ENCODE peak calls at places on chromosomes 1 and 21, in nine cellular contexts. S, A, R, W, N, J, P, F and Y are unnamed samples.

GRCh38 chr1:179121159-179121938 is 39.5 kb downstream of the TOR3A start:
- DNase-seq in J (no peak), A (no peak), S (no peak), W (peak), N (peak), R (no peak), P (no peak), F (peak), Y (no peak)

GRCh38 chr1:172746091-172746949 is 87.4 kb downstream of the FASLG start:
- DNase-seq in P (no peak), A (no peak), W (peak), F (peak), J (no peak), S (no peak), R (peak), N (peak), Y (peak)

GRCh38 chr1:39659538-39659937 is 12.4 kb downstream of the NT5C1A start:
- DNase-seq in A (no peak), S (no peak), F (no peak), W (no peak), J (no peak), N (no peak), P (no peak), R (no peak), Y (no peak)

GRCh38 chr1:205313681-205314308 is 7.8 kb downstream of the NUAK2 start:
- DNase-seq in S (no peak), J (peak), R (no peak), W (peak), P (peak), F (peak), N (peak), A (no peak), Y (no peak)

GRCh38 chr1:74205236-74205635 is 7.2 kb downstream of the FPGT start:
- DNase-seq in W (no peak), J (no peak), S (no peak), P (no peak), R (no peak), F (no peak), N (peak), A (no peak), Y (no peak)

GRCh38 chr1:109253803-109254620 is 4.7 kb downstream of the CELSR2 start:
- DNase-seq in P (peak), W (no peak), R (peak), F (no peak), N (no peak), S (no peak), J (peak), A (no peak), Y (no peak)

GRCh38 chr1:53286950-53287349 is 40.9 kb downstream of the LRP8 start:
- DNase-seq in A (no peak), R (no peak), F (no peak), W (no peak), P (no peak), N (no peak), S (no peak), J (no peak), Y (no peak)

GRCh38 chr1:52179073-52179472 is 37.2 kb downstream of the ZFYVE9 start:
- DNase-seq in F (no peak), W (no peak), P (no peak), R (no peak), N (no peak), J (no peak), A (no peak), S (no peak), Y (no peak)

GRCh38 chr1:9826616-9827015 is 2.9 kb upstream of the CLSTN1 start:
- DNase-seq in S (no peak), F (no peak), R (no peak), A (no peak), J (no peak), N (no peak), P (no peak), W (no peak), Y (no peak)

DNA sequence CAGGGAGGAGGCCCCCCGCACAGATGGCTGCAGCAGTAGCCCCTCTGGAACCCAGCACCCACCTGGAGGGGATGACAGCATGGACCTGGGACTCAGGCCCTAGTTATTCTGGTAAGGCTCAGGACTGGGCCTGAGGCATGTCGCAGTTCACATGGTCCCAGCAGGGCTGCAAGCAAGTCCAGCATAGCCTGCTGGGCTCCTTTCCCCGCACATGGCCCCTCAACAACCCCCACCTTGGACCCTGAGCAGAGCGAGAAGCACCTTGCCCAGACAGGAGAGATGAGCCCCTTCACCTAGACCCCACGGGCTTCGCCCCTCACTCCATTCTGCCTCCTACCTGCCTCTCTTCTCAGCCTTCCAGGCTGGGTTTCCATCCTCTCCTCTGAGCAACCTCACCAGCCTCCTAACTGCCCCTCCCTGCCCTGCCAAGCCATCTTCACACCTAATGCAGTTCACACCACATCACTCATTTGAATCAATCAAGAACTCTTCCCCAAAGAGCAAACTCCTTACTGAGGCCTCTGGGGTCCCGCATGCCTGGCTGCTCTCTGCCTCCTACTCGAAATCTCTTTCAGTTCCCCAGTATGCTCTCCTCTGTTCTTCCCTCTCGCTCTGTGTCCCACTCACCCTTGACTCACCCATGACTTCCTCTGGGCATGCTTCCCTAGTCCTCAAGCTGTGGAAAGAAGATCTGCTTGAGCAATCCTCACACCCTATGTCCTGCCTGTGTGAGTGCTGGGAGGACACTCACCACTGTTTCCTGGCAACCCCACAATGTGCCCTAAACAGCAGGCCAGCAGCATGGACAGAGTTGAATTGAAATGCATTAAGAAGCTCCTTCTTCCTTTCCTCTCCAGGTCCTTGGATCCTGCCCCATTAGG is 9.4 kb upstream of the THEMIS2 start:
- DNase-seq in J (no peak), S (no peak), P (peak), W (peak), A (no peak), F (peak), N (peak), R (no peak), Y (peak)
- TF ChIP-seq POLR2A in J (no peak), S (no peak), P (no peak), W (no peak), A (peak), F (no peak), N (peak), R (no peak), Y (no peak)

GRCh38 chr1:201019321-201019977 is 4.1 kb downstream of the KIF21B start:
- DNase-seq in S (no peak), R (peak), A (peak), W (peak), P (peak), J (no peak), F (peak), N (no peak), Y (peak)
- TF ChIP-seq POLR2A in S (no peak), R (peak), A (peak), W (no peak), P (no peak), J (no peak), F (no peak), N (no peak), Y (no peak)

DNA sequence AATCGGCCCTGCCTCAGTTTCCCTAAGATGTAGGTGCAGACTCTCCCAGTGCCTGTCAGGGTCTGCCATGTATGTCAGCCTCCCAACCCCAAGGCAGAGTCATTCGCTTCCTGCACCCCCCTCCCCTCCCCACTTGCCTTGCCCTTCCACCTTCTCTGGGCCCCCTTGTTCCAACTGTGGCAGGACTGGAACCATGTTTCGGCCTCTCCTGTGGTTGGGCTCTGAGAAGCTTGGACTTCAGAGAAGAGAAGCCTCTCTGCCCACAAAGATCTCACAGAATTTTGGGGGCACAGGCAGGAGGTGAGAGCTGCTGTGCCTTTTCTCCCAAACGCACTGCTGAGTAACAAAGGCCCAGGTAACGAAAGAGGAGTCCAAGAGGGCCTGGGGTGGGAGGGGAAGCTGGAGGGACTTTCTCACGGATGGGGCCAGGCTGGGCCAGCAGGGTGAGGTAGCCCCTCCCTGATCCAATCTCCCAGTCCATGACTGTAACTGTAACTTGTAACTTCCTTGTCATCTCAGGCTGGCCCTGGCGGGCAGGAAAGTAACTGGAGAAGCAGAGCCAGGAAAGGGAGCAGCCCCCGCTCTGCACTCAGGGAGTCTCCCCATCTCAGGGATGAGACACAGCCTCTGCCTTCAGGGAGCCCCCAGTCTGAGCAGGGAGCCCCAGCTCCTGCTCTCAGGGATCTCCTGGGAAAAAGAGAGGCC is 11.4 kb downstream of the CRABP2 start:
- DNase-seq in J (no peak), R (no peak), S (peak), A (no peak), F (no peak), P (no peak), W (no peak), N (no peak), Y (no peak)
- TF ChIP-seq POLR2A in J (no peak), R (no peak), S (no peak), A (no peak), F (no peak), P (no peak), W (no peak), N (no peak), Y (no peak)

GRCh38 chr1:117952386-117952785 is 22.8 kb downstream of the WDR3 start:
- DNase-seq in P (no peak), J (no peak), N (no peak), A (no peak), S (no peak), W (no peak), F (no peak), R (no peak), Y (no peak)
- TF ChIP-seq POLR2A in P (no peak), J (no peak), N (no peak), A (no peak), S (no peak), W (no peak), F (no peak), R (no peak), Y (no peak)

GRCh38 chr1:211967704-211968103 is 67.7 kb downstream of the INTS7 start:
- DNase-seq in F (no peak), N (no peak), W (no peak), J (no peak), R (no peak), A (no peak), P (no peak), S (no peak), Y (no peak)
- TF ChIP-seq POLR2A in F (no peak), N (no peak), W (no peak), J (no peak), R (no peak), A (no peak), P (no peak), S (no peak), Y (no peak)

GRCh38 chr1:58815069-58815679 is 31.3 kb upstream of the JUN start:
- DNase-seq in R (peak), J (peak), N (peak), P (peak), W (peak), A (peak), F (peak), S (peak), Y (peak)

GRCh38 chr1:58814251-58815068 is 30.6 kb upstream of the JUN start:
- DNase-seq in F (peak), R (no peak), W (peak), S (peak), P (peak), N (peak), A (no peak), J (peak), Y (no peak)

GRCh38 chr1:58815680-58816071 is 31.8 kb upstream of the JUN start:
- DNase-seq in S (no peak), A (no peak), N (no peak), W (no peak), P (no peak), R (peak), F (peak), J (no peak), Y (no peak)

GRCh38 chr1:58816747-58817221 is 32.9 kb upstream of the JUN start:
- DNase-seq in A (no peak), J (no peak), P (no peak), R (no peak), S (no peak), F (no peak), N (peak), W (no peak), Y (no peak)

DNA sequence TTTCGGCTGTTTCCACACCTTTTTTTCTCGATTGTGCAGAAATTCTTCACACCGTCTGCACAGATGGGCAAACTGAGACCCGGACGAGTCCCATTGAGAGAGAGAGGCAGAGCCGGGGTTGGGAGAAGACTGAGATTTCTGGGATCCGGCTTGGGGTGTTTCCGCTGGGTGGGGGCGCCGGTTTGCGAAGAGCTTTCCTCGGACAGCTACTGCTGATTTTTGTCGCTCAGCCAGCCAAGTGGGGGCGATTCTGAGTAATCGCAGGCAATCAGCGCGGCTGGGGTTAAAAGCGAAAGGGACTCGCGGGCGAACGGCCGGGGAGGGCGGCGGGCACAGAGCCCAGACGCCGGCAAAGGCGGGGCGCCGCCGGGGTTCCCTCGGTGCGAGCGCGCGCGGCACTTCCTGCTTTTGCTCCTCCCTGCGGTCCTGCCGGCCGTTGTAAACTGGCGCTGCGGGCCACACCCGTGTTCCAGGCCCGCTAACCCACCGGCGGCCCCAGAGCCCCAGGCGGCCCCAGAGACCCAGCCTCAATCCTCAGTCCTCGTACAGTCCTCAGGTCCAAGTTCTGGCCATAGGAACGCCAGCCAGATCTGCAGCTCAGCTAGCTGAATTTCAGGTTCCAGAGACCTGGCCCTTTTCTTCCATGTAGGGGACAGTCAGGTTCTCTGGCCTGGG is 32.4 kb upstream of the JUN start:
- DNase-seq in J (peak), S (peak), R (peak), N (peak), P (peak), W (peak), F (peak), A (peak), Y (peak)
- TF ChIP-seq POLR2A in J (peak), S (no peak), R (peak), N (no peak), P (peak), W (peak), F (peak), A (peak), Y (peak)

DNA sequence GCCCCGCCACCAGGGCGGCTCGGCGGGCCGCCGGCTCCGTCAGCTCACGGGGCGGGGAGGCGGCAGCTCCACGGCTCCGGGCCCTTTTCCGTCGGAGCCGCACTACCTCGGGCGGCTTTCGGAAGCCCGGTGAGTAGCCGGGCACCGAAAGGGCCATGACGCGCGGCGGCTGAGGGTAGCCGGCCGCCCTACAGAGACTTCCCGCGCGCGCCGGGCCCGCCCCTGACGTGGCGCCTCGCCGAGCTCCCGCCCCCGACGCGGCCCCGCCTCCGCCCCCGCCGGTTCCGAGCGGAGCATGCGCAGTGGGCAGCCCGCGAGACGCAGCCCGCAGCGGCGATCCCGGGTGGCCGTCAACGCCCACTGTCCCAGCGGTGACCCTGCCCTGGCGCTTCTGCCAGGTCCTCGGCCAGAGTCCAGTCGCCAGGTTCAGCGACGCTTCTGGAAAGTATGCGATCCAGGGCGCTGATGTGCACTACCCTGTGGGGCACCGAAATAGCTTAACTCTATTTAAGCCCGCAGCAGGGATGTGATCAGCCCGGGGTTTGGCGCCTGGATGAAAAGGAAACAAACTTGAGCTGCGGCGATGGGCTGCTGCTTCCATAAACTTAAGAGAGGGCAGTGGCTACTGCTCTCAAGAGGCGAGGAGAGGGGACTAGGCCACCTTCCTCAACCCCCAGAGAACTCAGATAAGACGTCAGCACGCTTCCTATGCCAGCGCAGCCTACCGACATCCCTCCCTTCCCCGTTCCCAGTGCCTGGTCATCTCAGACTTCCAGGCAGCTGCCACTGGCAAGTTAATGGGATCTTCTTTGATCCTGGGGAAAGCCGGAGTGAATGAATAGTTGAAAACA is at the start of gene DONSON:
- DNase-seq in F (peak), W (peak), R (peak), S (peak), N (peak), J (peak), A (peak), P (peak), Y (peak)
- TF ChIP-seq POLR2A in F (peak), W (no peak), R (peak), S (no peak), N (peak), J (peak), A (peak), P (peak), Y (peak)

GRCh38 chr1:2394220-2394619 is 2.6 kb downstream of the RER1 start:
- DNase-seq in S (no peak), J (no peak), A (no peak), W (no peak), P (no peak), R (no peak), N (no peak), F (no peak), Y (no peak)
- TF ChIP-seq POLR2A in S (no peak), J (no peak), A (no peak), W (no peak), P (no peak), R (peak), N (no peak), F (no peak), Y (no peak)

GRCh38 chr1:211830330-211831142 is at the start of gene LPGAT1:
- DNase-seq in F (peak), J (peak), P (peak), A (peak), N (peak), W (peak), S (peak), R (peak), Y (peak)
- TF ChIP-seq POLR2A in F (peak), J (no peak), P (peak), A (peak), N (peak), W (no peak), S (no peak), R (no peak), Y (peak)

DNA sequence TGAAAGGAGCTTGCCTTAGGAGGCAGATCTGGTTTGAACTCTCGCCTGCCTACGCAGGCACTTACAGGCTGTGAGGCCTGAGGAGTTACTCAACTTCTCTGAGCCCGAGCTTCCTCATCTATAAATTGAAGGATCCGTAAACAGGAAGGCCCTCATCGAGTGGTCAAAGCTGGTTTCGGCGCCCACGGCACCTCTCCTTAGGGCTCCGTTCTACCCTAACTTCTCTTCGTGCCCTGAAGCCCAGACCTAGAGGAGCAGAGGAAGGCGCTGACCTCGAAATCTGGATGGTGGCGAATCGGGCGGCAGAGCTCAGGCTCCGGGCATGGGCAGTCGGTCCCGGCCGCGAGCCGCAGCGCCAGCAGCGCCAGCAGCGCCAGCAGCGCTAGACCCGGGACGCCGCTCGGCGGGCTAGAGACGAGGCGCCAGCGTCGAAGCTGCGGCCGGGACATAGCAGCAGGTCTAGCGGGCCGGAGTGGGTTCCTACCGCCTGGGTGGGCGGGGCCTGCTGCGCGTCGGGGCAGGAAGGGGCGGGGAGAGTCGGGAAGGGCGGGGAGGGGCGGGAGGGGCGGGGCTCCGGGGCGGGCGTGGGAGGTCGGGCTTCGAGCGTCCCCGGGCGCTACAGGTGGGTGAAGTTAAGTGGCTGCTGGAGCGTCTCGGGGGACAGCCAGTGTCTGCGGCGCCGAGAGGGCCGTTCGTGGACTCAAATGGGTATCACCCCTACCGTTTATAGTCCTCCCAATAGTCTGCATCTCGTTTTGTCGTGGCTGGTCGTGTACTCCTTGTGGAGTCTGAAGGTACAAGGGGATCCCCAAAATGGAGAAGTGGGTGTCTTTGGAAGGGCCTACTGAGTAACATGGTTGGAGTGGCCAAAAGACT is at the start of gene CTBS:
- DNase-seq in N (peak), P (peak), F (peak), R (peak), S (peak), W (peak), A (peak), J (peak), Y (peak)
- TF ChIP-seq POLR2A in N (peak), P (peak), F (peak), R (peak), S (no peak), W (peak), A (peak), J (peak), Y (peak)